ENCODE peak calls at places on chromosome 4, in four cellular contexts. J is breast epithelium, M is uterus, W is ovary. I is an unnamed sample.

GRCh38 chr4:95417531-95417930 is 131.2 kb downstream of the UNC5C start:
- DNase-seq in J (no peak), M (no peak), W (no peak), I (no peak)

GRCh38 chr4:77595361-77595973 is 10.2 kb upstream of the CXCL13 start:
- DNase-seq in J (no peak), M (no peak), W (no peak), I (no peak)

GRCh38 chr4:10917475-10918103 is 233.0 kb upstream of the CLNK start:
- DNase-seq in J (no peak), M (no peak), W (no peak), I (no peak)

GRCh38 chr4:21102667-21103066 is 402.4 kb downstream of the PACRGL start:
- DNase-seq in J (no peak), M (no peak), W (no peak), I (no peak)

GRCh38 chr4:88033309-88033708 is 25.9 kb downstream of the PKD2 start:
- DNase-seq in J (no peak), M (peak; percentile 48), W (no peak), I (no peak)

GRCh38 chr4:52925531-52925968 is 63.4 kb downstream of the RASL11B start:
- DNase-seq in J (no peak), M (no peak), W (no peak), I (no peak)

GRCh38 chr4:40840985-40841571 is 91.3 kb downstream of the NSUN7 start:
- DNase-seq in J (peak; percentile 29), M (peak; percentile 29), W (peak; percentile 35), I (peak; percentile 60)

GRCh38 chr4:179698321-179698720 is 2256.1 kb upstream of the AGA start:
- DNase-seq in J (no peak), M (no peak), W (no peak), I (no peak)

GRCh38 chr4:165516281-165516833 is 137.5 kb downstream of the CPE start:
- DNase-seq in J (no peak), M (no peak), W (no peak), I (no peak)

GRCh38 chr4:82500106-82500738 is 61.6 kb downstream of the TMEM150C start:
- DNase-seq in J (no peak), M (no peak), W (no peak), I (no peak)

GRCh38 chr4:40733752-40734151 is 16.0 kb upstream of the NSUN7 start:
- DNase-seq in J (no peak), M (no peak), W (no peak), I (no peak)

GRCh38 chr4:155339588-155339987 is 37.2 kb downstream of the MAP9 start:
- DNase-seq in J (no peak), M (no peak), W (no peak), I (no peak)

GRCh38 chr4:40998680-40999358 is 215.5 kb downstream of the APBB2 start:
- DNase-seq in J (no peak), M (peak; percentile 34), W (no peak), I (peak; percentile 25)

GRCh38 chr4:5433196-5433595 is 275.2 kb downstream of the EVC2 start:
- DNase-seq in J (no peak), M (no peak), W (no peak), I (no peak)

GRCh38 chr4:128757712-128758111 is 51.8 kb upstream of the JADE1 start:
- DNase-seq in J (no peak), M (no peak), W (no peak), I (no peak)

GRCh38 chr4:21795091-21795490 is 153.5 kb downstream of the KCNIP4 start:
- DNase-seq in J (no peak), M (no peak), W (no peak), I (no peak)

GRCh38 chr4:109302366-109303140 is at the start of gene COL25A1:
- DNase-seq in J (peak; percentile 24), M (peak; percentile 48), W (peak; percentile 67), I (peak; percentile 84)

GRCh38 chr4:8725071-8725841 is 132.7 kb downstream of the CPZ start:
- DNase-seq in J (no peak), M (peak; percentile 1), W (no peak), I (no peak)

GRCh38 chr4:142095886-142096605 is 459.7 kb downstream of the IL15 start:
- DNase-seq in J (peak; percentile 34), M (peak; percentile 76), W (no peak), I (peak; percentile 57)

GRCh38 chr4:106353786-106354185 is 14.8 kb downstream of the GIMD1 start:
- DNase-seq in J (no peak), M (no peak), W (no peak), I (no peak)

GRCh38 chr4:150136036-150136435 is 57.8 kb downstream of the DCLK2 start:
- DNase-seq in J (no peak), M (no peak), W (no peak), I (no peak)

GRCh38 chr4:184812651-184813181 is 13.1 kb downstream of the ACSL1 start:
- DNase-seq in J (no peak), M (no peak), W (no peak), I (no peak)

GRCh38 chr4:107034982-107035710 is 967 bp downstream of the DKK2 start:
- DNase-seq in J (no peak), M (peak; percentile 6), W (peak; percentile 24), I (peak; percentile 13)

GRCh38 chr4:38320349-38320707 is 343.7 kb upstream of the KLF3 start:
- DNase-seq in J (no peak), M (no peak), W (no peak), I (no peak)

GRCh38 chr4:38320833-38321232 is 343.2 kb upstream of the KLF3 start:
- DNase-seq in J (no peak), M (no peak), W (no peak), I (no peak)

GRCh38 chr4:38324861-38325451 is 339.0 kb upstream of the KLF3 start:
- DNase-seq in J (no peak), M (no peak), W (no peak), I (no peak)

GRCh38 chr4:38322709-38323108 is 341.3 kb upstream of the KLF3 start:
- DNase-seq in J (no peak), M (no peak), W (no peak), I (no peak)

DNA sequence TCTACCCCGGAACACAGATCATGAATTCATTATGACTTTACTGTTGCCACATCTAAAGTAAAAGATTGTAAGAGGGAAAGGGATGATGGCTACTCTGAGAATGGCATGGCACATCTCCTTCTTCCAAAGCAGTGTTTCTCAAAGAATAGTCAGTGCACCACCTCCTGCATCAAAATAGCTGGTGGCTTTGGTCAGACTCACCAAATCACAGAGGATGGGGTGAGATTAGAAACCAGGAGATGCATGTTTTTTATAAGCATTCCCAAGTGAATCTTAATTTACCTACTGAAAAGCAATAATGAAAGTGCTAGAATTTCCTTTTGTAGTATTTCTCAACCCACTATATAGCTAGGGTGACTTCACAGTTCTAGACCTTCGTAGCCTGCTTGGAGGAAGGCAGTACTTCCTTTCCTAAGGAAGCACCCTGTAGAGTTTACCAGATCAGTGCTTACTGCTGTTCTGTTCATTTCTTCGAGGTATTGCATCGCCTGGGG is 340.8 kb upstream of the KLF3 start:
- DNase-seq in J (no peak), M (no peak), W (no peak), I (no peak)
- TF ChIP-seq POLR2A in J (no peak), M (no peak), W (no peak), I (no peak)

DNA sequence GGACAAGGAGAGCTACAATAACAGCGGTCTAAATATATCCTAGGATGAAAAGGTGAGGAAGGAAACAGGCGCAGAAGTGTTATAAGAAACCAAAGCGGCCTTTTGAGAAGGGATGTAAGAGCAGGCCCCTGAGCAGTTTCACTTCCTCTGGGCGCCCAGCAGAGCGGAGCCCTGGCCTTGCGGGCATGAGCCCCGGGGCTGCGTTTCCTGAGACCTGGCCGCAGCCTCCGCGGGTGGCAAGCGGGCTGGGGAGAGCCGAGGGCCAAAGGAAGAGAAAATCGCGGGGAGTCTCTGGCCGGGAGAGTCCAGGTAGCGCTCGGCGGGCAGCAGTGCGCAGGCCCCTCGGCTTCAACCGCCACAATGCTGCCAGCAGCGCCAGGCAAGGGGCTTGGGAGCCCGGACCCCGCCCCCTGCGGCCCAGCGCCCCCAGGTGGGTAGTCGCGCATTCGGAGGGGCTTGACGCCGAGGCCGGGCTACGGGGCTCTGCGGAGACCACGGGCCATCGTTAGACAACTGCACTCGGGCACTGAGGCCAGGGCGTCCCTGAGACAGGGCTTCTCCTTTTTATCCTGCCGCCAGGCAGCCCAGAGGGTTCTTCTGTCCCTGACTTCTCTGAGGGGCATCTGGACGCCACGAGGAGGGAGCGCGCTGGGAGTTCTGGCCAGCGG is at the start of gene BANK1:
- DNase-seq in J (no peak), M (no peak), W (no peak), I (no peak)
- TF ChIP-seq CTCF in J (no peak), M (no peak), W (no peak), I (no peak)

GRCh38 chr4:6673660-6674499 is 19.8 kb upstream of the S100P start:
- DNase-seq in J (peak; percentile 93), M (peak; percentile 95), W (peak; percentile 95), I (peak; percentile 94)
- TF ChIP-seq POLR2A in J (no peak), M (peak; percentile 63), W (no peak), I (peak; percentile 10)

GRCh38 chr4:99159699-99160098 is 15.6 kb upstream of the ADH4 start:
- DNase-seq in J (no peak), M (no peak), W (no peak), I (no peak)
- TF ChIP-seq CTCF in J (no peak), M (no peak), W (no peak), I (no peak)

GRCh38 chr4:98262431-98262830 is 1.2 kb downstream of the RAP1GDS1 start:
- DNase-seq in J (no peak), M (no peak), W (no peak), I (no peak)

GRCh38 chr4:98261291-98262271 is at the start of gene RAP1GDS1:
- DNase-seq in J (peak; percentile 20), M (peak; percentile 38), W (no peak), I (peak; percentile 86)

GRCh38 chr4:98260047-98260578 is 1.1 kb upstream of the RAP1GDS1 start:
- DNase-seq in J (peak; percentile 28), M (peak; percentile 38), W (peak; percentile 72), I (peak; percentile 21)

DNA sequence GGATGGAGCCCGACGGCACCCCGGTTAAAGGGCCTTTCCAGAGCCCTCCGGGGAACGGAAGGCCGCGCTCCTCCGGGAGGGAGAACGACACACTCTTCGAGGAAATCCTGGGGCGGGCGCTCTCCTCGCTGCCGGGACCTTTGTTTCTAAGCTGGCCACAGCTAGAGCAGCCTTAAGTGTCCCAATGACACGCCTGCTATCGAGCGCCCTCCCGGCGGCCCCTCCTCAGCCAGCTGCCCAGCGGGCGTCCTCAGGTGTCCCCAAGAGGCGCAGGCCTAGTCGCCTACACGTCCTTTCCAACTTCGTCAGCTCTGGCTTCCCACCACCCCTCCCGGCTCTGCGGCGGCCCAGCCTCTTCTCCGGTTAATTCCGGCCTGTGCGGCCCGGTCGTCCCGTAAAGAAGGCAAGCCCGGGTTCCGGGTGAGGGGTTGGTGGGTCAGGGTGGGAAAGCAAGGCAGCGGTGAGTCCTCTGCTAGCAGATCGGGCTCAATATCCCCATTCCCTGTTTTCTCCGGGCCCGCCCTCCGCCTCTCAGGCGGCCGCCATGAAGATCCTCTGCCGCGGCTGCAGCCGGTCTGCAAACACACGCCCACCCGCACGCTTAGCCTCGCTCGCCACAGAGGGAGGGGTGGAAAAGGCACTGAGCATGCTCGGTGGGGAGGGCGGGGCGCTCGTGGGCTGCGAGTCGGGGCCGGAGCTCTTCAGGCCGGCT is 449 bp upstream of the RAP1GDS1 start:
- DNase-seq in J (peak; percentile 91), M (peak; percentile 95), W (peak; percentile 96), I (peak; percentile 98)
- TF ChIP-seq POLR2A in J (peak; percentile 85), M (peak; percentile 92), W (peak; percentile 85), I (peak; percentile 48)